ENCODE peak calls at places on chromosomes 2 and 18, in nine cellular contexts. B, O, W, Y, R, H, S, T and G are unnamed samples.

GRCh38 chr2:1970341-1970740 is 226.0 kb upstream of the PXDN start:
- DNase-seq in B (no peak), O (no peak), W (no peak), Y (no peak), R (no peak), H (no peak), S (no peak), T (no peak), G (no peak)

GRCh38 chr18:76145968-76146367 is 349.1 kb downstream of the ZNF516 start:
- DNase-seq in B (no peak), O (no peak), W (no peak), Y (no peak), R (no peak), H (no peak), S (no peak), T (peak; percentile 55), G (no peak)

GRCh38 chr2:37984589-37984988 is 59.5 kb downstream of the RMDN2 start:
- DNase-seq in B (no peak), O (no peak), W (no peak), Y (peak; percentile 12), R (no peak), H (peak; percentile 21), S (no peak), T (peak; percentile 10), G (no peak)

GRCh38 chr2:157182834-157183396 is 74.6 kb upstream of the GALNT5 start:
- DNase-seq in B (no peak), O (no peak), W (no peak), Y (peak; percentile 46), R (no peak), H (peak; percentile 61), S (no peak), T (no peak), G (no peak)

GRCh38 chr18:2657788-2658458 is 2.4 kb downstream of the SMCHD1 start:
- DNase-seq in B (no peak), O (no peak), W (no peak), Y (peak; percentile 69), R (no peak), H (no peak), S (peak; percentile 36), T (peak; percentile 5), G (no peak)

GRCh38 chr2:96764253-96764637 is 3.5 kb downstream of the CNNM4 start:
- DNase-seq in B (no peak), O (peak; percentile 51), W (no peak), Y (peak; percentile 22), R (no peak), H (no peak), S (peak; percentile 57), T (peak; percentile 57), G (no peak)

GRCh38 chr18:2846638-2847340 is at the start of gene EMILIN2:
- DNase-seq in B (no peak), O (peak; percentile 57), W (peak; percentile 41), Y (peak; percentile 69), R (no peak), H (no peak), S (peak; percentile 90), T (peak; percentile 69), G (peak; percentile 96)

GRCh38 chr18:22169011-22169888 is at the start of gene GATA6:
- DNase-seq in B (no peak), O (peak; percentile 92), W (peak; percentile 76), Y (peak; percentile 97), R (no peak), H (peak; percentile 64), S (peak; percentile 58), T (peak; percentile 93), G (peak; percentile 90)

GRCh38 chr2:114027437-114027836 is 137.5 kb downstream of the ACTR3 start:
- DNase-seq in B (no peak), O (no peak), W (no peak), Y (no peak), R (no peak), H (no peak), S (no peak), T (no peak), G (no peak)

GRCh38 chr2:109171444-109172334 is 42.7 kb downstream of the SH3RF3 start:
- DNase-seq in B (no peak), O (peak; percentile 35), W (peak; percentile 77), Y (peak; percentile 92), R (no peak), H (no peak), S (no peak), T (peak; percentile 59), G (peak; percentile 93)

GRCh38 chr2:19860022-19860421 is 41.8 kb downstream of the TTC32 start:
- DNase-seq in B (no peak), O (no peak), W (peak; percentile 64), Y (no peak), R (no peak), H (no peak), S (no peak), T (no peak), G (no peak)

GRCh38 chr2:119702918-119703401 is 24.0 kb downstream of the TMEM177 start:
- DNase-seq in B (peak; percentile 40), O (peak; percentile 59), W (no peak), Y (peak; percentile 86), R (peak; percentile 54), H (peak; percentile 43), S (peak; percentile 78), T (peak; percentile 88), G (peak; percentile 89)

GRCh38 chr18:74152906-74153305 is 4.6 kb downstream of the TIMM21 start:
- DNase-seq in B (no peak), O (no peak), W (no peak), Y (no peak), R (no peak), H (no peak), S (no peak), T (no peak), G (no peak)

GRCh38 chr18:55252946-55253345 is 293.7 kb upstream of the CCDC68 start:
- DNase-seq in B (no peak), O (no peak), W (no peak), Y (no peak), R (no peak), H (no peak), S (no peak), T (no peak), G (no peak)

GRCh38 chr2:238925281-238925680 is 77.4 kb downstream of the TWIST2 start:
- DNase-seq in B (no peak), O (no peak), W (no peak), Y (no peak), R (no peak), H (no peak), S (no peak), T (no peak), G (peak; percentile 82)

GRCh38 chr18:62288669-62289016 is 36.5 kb upstream of the TNFRSF11A start:
- DNase-seq in B (no peak), O (no peak), W (no peak), Y (no peak), R (no peak), H (no peak), S (peak; percentile 20), T (no peak), G (no peak)

GRCh38 chr2:227057060-227057459 is 106.9 kb downstream of the COL4A4 start:
- DNase-seq in B (no peak), O (no peak), W (no peak), Y (no peak), R (no peak), H (no peak), S (no peak), T (no peak), G (no peak)

GRCh38 chr2:77201755-77202154 is 320.4 kb downstream of the LRRTM4 start:
- DNase-seq in B (no peak), O (no peak), W (no peak), Y (no peak), R (no peak), H (no peak), S (no peak), T (no peak), G (no peak)

GRCh38 chr2:493278-493677 is 183.9 kb downstream of the TMEM18 start:
- DNase-seq in B (no peak), O (no peak), W (no peak), Y (no peak), R (no peak), H (no peak), S (no peak), T (no peak), G (no peak)